ENCODE peak calls at places on chromosomes 16 and 17, in five cellular contexts. L is OCI-LY7, E is A673, W is cardiac muscle cell, K is AG09309. T is an unnamed sample.

GRCh38 chr16:73560497-73560896 is 512.6 kb upstream of the ZFHX3 start:
- DNase-seq in L (no peak), E (no peak), W (no peak), K (no peak), T (no peak)

GRCh38 chr16:47258874-47259461 is 115.2 kb upstream of the NETO2 start:
- DNase-seq in L (peak), E (peak), W (peak), K (no peak), T (peak)

GRCh38 chr16:49701867-49702494 is 153.9 kb downstream of the ZNF423 start:
- DNase-seq in L (no peak), E (peak), W (peak), K (peak), T (no peak)

GRCh38 chr16:87778830-87779579 is 13.2 kb upstream of the KLHDC4 start:
- DNase-seq in L (peak), E (peak), W (peak), K (peak), T (peak)

GRCh38 chr17:44280383-44280782 is 12.4 kb upstream of the SLC4A1 start:
- DNase-seq in L (no peak), E (no peak), W (no peak), K (no peak), T (no peak)

GRCh38 chr17:57454729-57455062 is 198.4 kb downstream of the MSI2 start:
- DNase-seq in L (no peak), E (no peak), W (no peak), K (no peak), T (no peak)

GRCh38 chr17:3813171-3813570 is 12.2 kb upstream of the ITGAE start:
- DNase-seq in L (no peak), E (no peak), W (no peak), K (no peak), T (no peak)

GRCh38 chr16:6932871-6933390 is 399.7 kb upstream of the RBFOX1 start:
- DNase-seq in L (no peak), E (no peak), W (no peak), K (no peak), T (no peak)

GRCh38 chr17:40461036-40461721 is 17.9 kb downstream of the IGFBP4 start:
- DNase-seq in L (no peak), E (no peak), W (no peak), K (no peak), T (peak)

GRCh38 chr16:49700222-49700927 is 155.5 kb downstream of the ZNF423 start:
- DNase-seq in L (no peak), E (peak), W (no peak), K (no peak), T (peak)

GRCh38 chr16:78503501-78504110 is 404.2 kb downstream of the WWOX start:
- DNase-seq in L (peak), E (peak), W (peak), K (no peak), T (peak)

GRCh38 chr16:21274172-21274726 is 3.8 kb downstream of the CRYM start:
- DNase-seq in L (no peak), E (no peak), W (no peak), K (no peak), T (no peak)

GRCh38 chr17:1621273-1621954 is 7.2 kb downstream of the SLC43A2 start:
- DNase-seq in L (no peak), E (no peak), W (no peak), K (no peak), T (no peak)

GRCh38 chr17:15431201-15431600 is 36.2 kb downstream of the CDRT4 start:
- DNase-seq in L (no peak), E (no peak), W (no peak), K (no peak), T (no peak)

GRCh38 chr16:27424772-27425498 is 23.0 kb downstream of the IL21R start:
- DNase-seq in L (no peak), E (no peak), W (no peak), K (no peak), T (no peak)

GRCh38 chr16:53664724-53665345 is 38.8 kb downstream of the RPGRIP1L start:
- DNase-seq in L (no peak), E (no peak), W (peak), K (peak), T (no peak)

GRCh38 chr16:17194190-17194780 is 276.5 kb downstream of the XYLT1 start:
- DNase-seq in L (peak), E (peak), W (peak), K (no peak), T (peak)

GRCh38 chr16:30924797-30925645 is 1.6 kb downstream of the FBXL19 start:
- DNase-seq in L (no peak), E (no peak), W (no peak), K (no peak), T (no peak)

GRCh38 chr17:44014437-44015172 is at the start of gene TMEM101:
- DNase-seq in L (peak), E (peak), W (peak), K (peak), T (peak)

GRCh38 chr16:25553711-25554436 is 137.9 kb upstream of the HS3ST4 start:
- DNase-seq in L (no peak), E (peak), W (no peak), K (no peak), T (no peak)

GRCh38 chr16:87706278-87707000 is 59.3 kb downstream of the KLHDC4 start:
- DNase-seq in L (no peak), E (no peak), W (no peak), K (no peak), T (no peak)

GRCh38 chr16:14202095-14202494 is 131.0 kb downstream of the MRTFB start:
- DNase-seq in L (no peak), E (no peak), W (no peak), K (no peak), T (no peak)

GRCh38 chr17:66964083-66964771 is at the start of gene CACNG4:
- DNase-seq in L (no peak), E (peak), W (peak), K (no peak), T (peak)

GRCh38 chr17:77451271-77451893 is 310.6 kb downstream of the SEC14L1 start:
- DNase-seq in L (peak), E (peak), W (peak), K (no peak), T (peak)

GRCh38 chr17:77451894-77452852 is 311.4 kb downstream of the SEC14L1 start:
- DNase-seq in L (peak), E (peak), W (peak), K (no peak), T (peak)

GRCh38 chr17:77450742-77451270 is 310.0 kb downstream of the SEC14L1 start:
- DNase-seq in L (no peak), E (no peak), W (no peak), K (no peak), T (no peak)

GRCh38 chr17:77449373-77449907 is 308.7 kb downstream of the SEC14L1 start:
- DNase-seq in L (peak), E (no peak), W (no peak), K (no peak), T (no peak)

DNA sequence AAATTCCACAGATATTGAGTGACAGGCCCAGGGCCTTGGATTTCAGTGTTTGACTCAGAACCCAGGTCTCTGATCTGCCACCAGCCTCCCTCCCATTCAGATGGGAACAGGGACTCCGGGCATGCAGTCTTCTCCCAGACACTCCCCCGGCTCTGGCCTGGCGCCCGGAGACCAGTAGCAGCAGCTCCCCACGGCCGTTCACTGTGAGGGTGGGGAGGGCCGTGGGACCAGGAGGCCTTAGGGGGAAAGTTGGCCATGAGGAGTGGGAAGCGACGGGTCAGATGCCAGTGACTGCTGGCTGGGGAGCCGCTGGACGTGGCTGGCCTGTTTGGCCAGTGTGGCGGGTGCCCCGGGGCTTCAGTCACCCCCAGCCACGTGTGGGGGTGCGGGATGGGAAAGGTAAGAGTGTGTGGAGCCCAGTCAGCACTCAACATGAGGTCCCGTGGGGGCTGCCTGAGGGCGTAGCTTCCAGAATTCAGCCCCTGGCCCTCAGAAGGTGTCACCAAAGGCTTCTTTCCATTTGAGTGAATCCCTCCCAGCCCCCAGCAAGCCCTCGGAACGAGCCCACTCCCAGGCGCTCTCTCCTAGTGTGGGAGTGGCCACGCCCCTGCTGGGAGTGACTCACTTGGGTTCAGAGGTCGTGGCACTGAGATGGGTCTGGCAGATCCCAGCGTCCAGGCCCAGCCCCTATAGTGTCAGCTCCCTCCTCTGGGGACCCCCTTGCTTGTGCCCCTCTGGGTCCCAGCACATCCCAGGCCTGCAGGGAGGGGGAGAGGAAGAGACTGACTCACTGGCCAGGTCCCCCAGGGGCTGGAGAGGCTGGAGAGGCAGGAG is 309.4 kb downstream of the SEC14L1 start:
- DNase-seq in L (peak), E (peak), W (peak), K (no peak), T (peak)
- H3K4me3 ChIP-seq in L (peak), E (peak), W (peak), K (no peak), T (peak)

DNA sequence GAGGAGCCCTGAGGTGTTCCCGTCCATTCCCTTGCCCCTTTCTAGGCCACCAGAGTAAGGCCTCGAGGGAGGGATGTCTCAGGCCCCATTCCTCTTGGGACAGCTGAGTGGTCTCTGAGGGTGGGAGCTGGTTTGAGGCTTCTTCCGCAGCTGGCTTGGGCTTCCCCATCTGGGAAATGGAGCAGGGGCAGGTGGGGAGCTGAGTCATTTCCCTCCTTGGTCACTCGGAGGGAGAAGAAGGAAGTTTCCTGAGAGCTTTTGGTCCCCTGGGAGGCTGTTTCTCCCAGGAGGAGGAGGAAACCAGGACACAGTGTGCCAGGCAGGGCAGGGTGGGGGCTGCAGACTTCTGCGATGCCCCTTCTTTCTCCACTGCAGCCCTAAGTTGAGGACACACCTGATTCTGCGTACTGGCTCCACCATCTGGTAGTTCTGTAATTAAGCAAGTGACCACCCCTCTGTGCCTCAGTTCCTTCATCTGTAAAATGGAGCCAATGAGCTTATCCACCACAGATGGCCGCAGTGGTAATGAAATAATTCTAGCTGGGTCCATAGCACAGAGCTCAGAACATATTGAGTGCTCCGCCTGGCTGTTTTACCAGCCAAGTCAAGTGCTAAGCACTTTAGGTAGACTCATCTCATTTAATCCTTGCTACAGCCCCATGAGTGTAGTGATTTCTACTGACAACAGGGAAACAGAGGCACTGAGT is 1.5 kb upstream of the KCNJ12 start:
- DNase-seq in L (peak), E (peak), W (no peak), K (no peak), T (no peak)
- TF ChIP-seq CTCF in L (peak), E (no peak), W (no peak), K (no peak), T (no peak)

GRCh38 chr16:727291-727977 is 528 bp downstream of the HAGHL start:
- DNase-seq in L (no peak), E (no peak), W (peak), K (no peak), T (peak)

GRCh38 chr16:728131-728889 is 1.4 kb downstream of the HAGHL start:
- DNase-seq in L (peak), E (peak), W (peak), K (no peak), T (peak)

GRCh38 chr16:730666-731509 is 4.0 kb downstream of the HAGHL start:
- DNase-seq in L (no peak), E (no peak), W (no peak), K (no peak), T (no peak)

GRCh38 chr16:729768-730665 is 3.1 kb downstream of the HAGHL start:
- DNase-seq in L (no peak), E (no peak), W (no peak), K (no peak), T (no peak)

DNA sequence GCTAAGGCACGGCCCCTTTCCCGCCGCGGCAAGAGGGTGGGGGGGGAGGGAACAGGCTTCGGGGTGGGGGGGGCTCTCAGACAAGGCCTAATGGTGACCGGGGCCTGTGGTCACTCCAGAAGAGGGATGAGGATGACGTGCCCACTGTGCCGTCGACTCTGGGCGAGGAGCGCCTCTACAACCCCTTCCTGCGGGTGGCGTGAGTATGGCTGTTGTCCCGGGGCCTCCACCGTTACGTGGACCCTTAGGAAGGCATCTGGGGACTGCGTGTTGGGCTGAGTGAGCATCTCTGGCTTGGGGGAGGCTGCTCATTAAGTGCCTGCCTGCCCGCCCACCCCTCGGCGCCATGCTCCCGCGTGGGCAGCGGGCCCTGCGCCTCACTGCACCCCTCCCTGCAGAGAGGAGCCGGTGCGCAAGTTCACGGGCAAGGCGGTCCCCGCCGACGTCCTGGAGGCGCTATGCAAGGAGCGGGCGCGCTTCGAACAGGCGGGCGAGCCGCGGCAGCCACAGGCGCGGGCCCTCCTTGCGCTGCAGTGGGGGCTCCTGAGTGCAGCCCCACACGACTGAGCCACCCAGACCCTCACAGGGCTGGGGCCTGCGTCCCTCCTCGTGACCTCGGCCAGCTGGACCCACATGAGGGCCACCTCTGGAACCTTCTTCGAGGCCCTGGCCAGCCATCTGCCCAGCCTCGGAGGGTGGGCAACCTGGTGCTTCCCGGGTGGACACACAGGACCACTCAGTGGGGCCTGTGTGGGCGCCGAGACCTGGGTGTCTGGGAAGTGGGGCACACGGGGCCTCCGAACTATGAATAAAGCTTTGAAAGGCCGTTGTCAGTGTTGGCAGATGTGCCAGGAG is 2.2 kb downstream of the HAGHL start:
- DNase-seq in L (no peak), E (no peak), W (no peak), K (no peak), T (no peak)
- H3K4me3 ChIP-seq in L (no peak), E (no peak), W (no peak), K (no peak), T (peak)

DNA sequence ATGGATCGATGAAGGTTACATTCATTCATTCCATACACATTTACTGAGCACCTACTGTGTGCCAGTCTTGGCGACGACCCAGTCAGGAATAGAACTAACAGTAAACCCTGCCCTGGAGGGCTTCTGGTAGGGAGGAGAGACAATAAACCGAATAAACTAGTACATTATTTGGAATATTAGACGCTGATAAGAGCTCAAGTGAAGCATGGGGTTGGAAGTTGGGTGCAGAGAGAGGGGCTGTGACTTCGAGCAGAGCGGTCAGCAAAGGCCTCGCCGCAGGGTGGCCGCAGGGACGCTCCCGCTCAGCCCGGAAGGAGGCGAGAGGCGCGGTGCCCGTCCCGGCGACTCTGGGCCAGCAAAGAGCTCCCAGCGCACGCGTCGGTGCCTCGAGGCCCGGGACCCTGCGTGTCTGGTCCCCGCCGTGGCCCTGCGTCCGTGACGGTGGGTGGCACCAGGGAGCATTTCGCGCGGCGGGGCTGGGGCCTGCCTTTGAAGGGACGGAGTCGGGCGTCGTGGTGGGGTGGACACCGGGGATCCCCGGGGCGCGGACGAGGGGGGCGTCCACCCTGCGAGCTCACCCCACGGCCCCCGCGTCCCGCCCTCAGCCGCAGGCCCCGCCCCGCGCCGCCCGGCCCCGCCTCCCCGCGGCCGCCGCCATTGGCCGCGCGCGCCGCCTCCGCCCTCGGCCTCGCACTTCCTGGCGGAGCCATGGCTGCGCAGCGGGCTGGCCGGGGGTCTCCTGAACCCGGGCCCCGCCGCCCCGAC is at the start of gene KLHL36:
- DNase-seq in L (peak), E (peak), W (peak), K (no peak), T (peak)
- TF ChIP-seq CTCF in L (no peak), E (no peak), W (no peak), K (no peak), T (no peak)